ENCODE peak calls at places on chromosomes 16 and 17, in seven cellular contexts. S is NCI-H774; B is CD8-positive, alpha-beta T cell; O is brain pericyte; C is kidney glomerular epithelial cell; J is adrenal gland; K is cardiac fibroblast. M is an unnamed sample.

GRCh38 chr17:45429338-45430005 is 3.2 kb downstream of the ARHGAP27 start:
- DNase-seq in S (no peak), B (no peak), O (no peak), C (no peak), J (no peak), K (no peak), M (peak)

GRCh38 chr17:62790554-62790953 is 17.6 kb downstream of the MARCHF10 start:
- DNase-seq in S (no peak), B (no peak), O (no peak), C (peak), J (no peak), K (peak), M (no peak)

GRCh38 chr17:43784628-43785101 is 4.4 kb downstream of the CFAP97D1 start:
- DNase-seq in S (no peak), B (no peak), O (no peak), C (no peak), J (no peak), K (peak), M (no peak)

GRCh38 chr16:51440096-51440495 is 289.0 kb upstream of the SALL1 start:
- DNase-seq in S (no peak), B (no peak), O (no peak), C (no peak), J (no peak), K (no peak), M (no peak)

GRCh38 chr17:79812969-79813825 is 16.3 kb upstream of the CBX8 start:
- DNase-seq in S (peak), B (no peak), O (no peak), C (no peak), J (no peak), K (no peak), M (no peak)

GRCh38 chr17:44575408-44575807 is 18.1 kb downstream of the FZD2 start:
- DNase-seq in S (no peak), B (no peak), O (no peak), C (no peak), J (no peak), K (no peak), M (no peak)

GRCh38 chr17:79721993-79722671 is 8.6 kb upstream of the ENPP7 start:
- DNase-seq in S (no peak), B (no peak), O (no peak), C (no peak), J (peak), K (peak), M (peak)

GRCh38 chr16:3832669-3833068 is 47.8 kb downstream of the CREBBP start:
- DNase-seq in S (no peak), B (no peak), O (no peak), C (no peak), J (no peak), K (no peak), M (no peak)

GRCh38 chr16:27199747-27200146 is 3.6 kb upstream of the KDM8 start:
- DNase-seq in S (no peak), B (peak), O (no peak), C (no peak), J (no peak), K (peak), M (no peak)

GRCh38 chr17:48375356-48375755 is 54.7 kb downstream of the SKAP1 start:
- DNase-seq in S (no peak), B (no peak), O (no peak), C (peak), J (no peak), K (peak), M (no peak)

GRCh38 chr17:57195790-57196460 is 60.4 kb upstream of the MSI2 start:
- DNase-seq in S (no peak), B (no peak), O (no peak), C (no peak), J (peak), K (peak), M (no peak)

GRCh38 chr16:54397190-54397835 is 110.7 kb upstream of the IRX3 start:
- DNase-seq in S (no peak), B (no peak), O (no peak), C (no peak), J (no peak), K (peak), M (no peak)

GRCh38 chr17:66663041-66663494 is 171.8 kb upstream of the CACNG5 start:
- DNase-seq in S (no peak), B (no peak), O (no peak), C (no peak), J (no peak), K (no peak), M (no peak)

GRCh38 chr16:50709061-50709695 is 15.8 kb downstream of the NOD2 start:
- DNase-seq in S (no peak), B (no peak), O (no peak), C (no peak), J (no peak), K (no peak), M (no peak)

GRCh38 chr17:9195346-9195870 is 174.1 kb downstream of the NTN1 start:
- DNase-seq in S (no peak), B (no peak), O (no peak), C (no peak), J (no peak), K (no peak), M (no peak)

GRCh38 chr17:44926841-44927525 is 11.7 kb upstream of the GFAP start:
- DNase-seq in S (no peak), B (no peak), O (no peak), C (no peak), J (no peak), K (no peak), M (no peak)